ENCODE peak calls at places on chromosomes 6 and 20, in six cellular contexts. M, R, H, N, L and T are unnamed samples.

GRCh38 chr6:39335780-39336541 is 13.5 kb upstream of the KCNK16 start:
- DNase-seq in N (no peak), R (no peak), L (no peak), M (no peak), H (peak), T (no peak)

GRCh38 chr6:159104931-159105330 is 60.1 kb upstream of the TAGAP start:
- DNase-seq in L (no peak), H (no peak), N (no peak), M (no peak), R (peak), T (no peak)

GRCh38 chr6:40937491-40937890 is 101.5 kb downstream of the UNC5CL start:
- DNase-seq in H (peak), L (no peak), M (no peak), R (no peak), N (no peak), T (no peak)

GRCh38 chr20:37777556-37777955 is 83.7 kb downstream of the CTNNBL1 start:
- DNase-seq in L (no peak), R (no peak), M (no peak), N (no peak), H (no peak), T (no peak)

GRCh38 chr6:150119256-150119655 is 23.6 kb upstream of the PPP1R14C start:
- DNase-seq in R (no peak), M (no peak), N (no peak), H (no peak), L (no peak), T (no peak)

GRCh38 chr20:49323622-49324238 is 45.9 kb upstream of the ZNFX1 start:
- DNase-seq in H (peak), N (no peak), M (no peak), L (no peak), R (no peak), T (no peak)

GRCh38 chr6:12801141-12801540 is 84.6 kb downstream of the PHACTR1 start:
- DNase-seq in R (no peak), L (no peak), N (no peak), H (no peak), M (no peak), T (no peak)

GRCh38 chr6:137978252-137978896 is 111.3 kb downstream of the TNFAIP3 start:
- DNase-seq in R (no peak), M (no peak), H (peak), N (no peak), L (no peak), T (no peak)

GRCh38 chr20:634526-634925 is 18.5 kb downstream of the SRXN1 start:
- DNase-seq in M (no peak), L (no peak), N (no peak), R (no peak), H (no peak), T (no peak)

GRCh38 chr20:34562643-34563042 is 4.1 kb downstream of the MAP1LC3A start:
- DNase-seq in H (peak), R (no peak), L (no peak), N (no peak), M (no peak), T (no peak)

GRCh38 chr6:148069256-148069655 is 273.4 kb upstream of the SASH1 start:
- DNase-seq in H (no peak), R (no peak), L (no peak), N (no peak), M (no peak), T (no peak)

GRCh38 chr6:41531591-41532582 is 14.3 kb upstream of the FOXP4 start:
- DNase-seq in R (no peak), M (peak), H (peak), N (no peak), L (no peak), T (no peak)